ENCODE peak calls at places on chromosomes 2 and 18, in four cellular contexts. F, K, S and J are unnamed samples.

GRCh38 chr18:58276640-58277456 is 232.8 kb downstream of the NEDD4L start:
- DNase-seq in F (no peak), K (no peak), S (no peak), J (no peak)

GRCh38 chr2:14524041-14524802 is 108.3 kb upstream of the LRATD1 start:
- DNase-seq in F (no peak), K (no peak), S (no peak), J (no peak)

GRCh38 chr2:236610991-236611821 is 41.6 kb downstream of the ACKR3 start:
- DNase-seq in F (no peak), K (no peak), S (no peak), J (no peak)

GRCh38 chr2:72847916-72848315 is 22.1 kb upstream of the EXOC6B start:
- DNase-seq in F (no peak), K (no peak), S (no peak), J (no peak)

GRCh38 chr2:66423391-66423790 is 11.5 kb upstream of the MEIS1 start:
- DNase-seq in F (no peak), K (no peak), S (no peak), J (no peak)

GRCh38 chr2:181907005-181907549 is 15.5 kb downstream of the ITPRID2 start:
- DNase-seq in F (no peak), K (peak), S (no peak), J (no peak)

GRCh38 chr18:78364123-78364522 is 615.5 kb upstream of the SALL3 start:
- DNase-seq in F (no peak), K (no peak), S (no peak), J (no peak)

GRCh38 chr2:38900726-38901125 is 11.1 kb downstream of the ARHGEF33 start:
- DNase-seq in F (no peak), K (no peak), S (no peak), J (no peak)

GRCh38 chr2:11175293-11175795 is 20.1 kb downstream of the SLC66A3 start:
- DNase-seq in F (no peak), K (no peak), S (no peak), J (no peak)

GRCh38 chr2:33133436-33133835 is 186.7 kb downstream of the LTBP1 start:
- DNase-seq in F (no peak), K (no peak), S (no peak), J (no peak)

GRCh38 chr2:122643725-122644329 is 888.4 kb downstream of the TSN start:
- DNase-seq in F (no peak), K (no peak), S (no peak), J (no peak)

GRCh38 chr2:85920810-85921545 is 32.2 kb upstream of the ST3GAL5 start:
- DNase-seq in F (no peak), K (no peak), S (no peak), J (no peak)

GRCh38 chr2:47015206-47015605 is 99.6 kb upstream of the MCFD2 start:
- DNase-seq in F (no peak), K (peak), S (no peak), J (no peak)
- TF ChIP-seq FOXK2 in F (no peak), K (no peak), S (no peak), J (no peak)

DNA sequence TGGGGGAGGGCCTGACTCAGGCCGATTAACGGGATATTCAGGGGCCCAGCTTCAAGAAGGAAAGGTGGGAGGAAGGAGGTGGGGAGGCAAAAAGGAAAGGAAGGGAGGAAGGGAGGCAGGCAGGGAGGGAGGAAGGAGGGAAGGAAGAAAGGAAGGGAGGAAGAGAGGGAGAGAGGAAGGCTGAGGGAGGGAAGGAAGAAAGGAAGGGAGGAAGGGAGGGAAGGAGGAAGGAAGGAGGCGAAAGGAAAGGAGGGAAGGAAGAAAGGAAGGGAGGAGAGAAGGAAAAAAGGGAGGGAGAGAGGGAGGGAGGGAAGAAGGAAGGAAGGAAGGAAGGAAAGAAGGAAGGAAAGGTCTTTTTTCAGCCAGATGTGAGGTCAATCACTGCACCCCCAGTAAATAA is 85.3 kb downstream of the C1QL2 start:
- DNase-seq in F (no peak), K (no peak), S (no peak), J (no peak)
- TF ChIP-seq BHLHE40 in F (no peak), K (no peak), S (no peak), J (no peak)

GRCh38 chr18:50644807-50645206 is 84.9 kb downstream of the MAPK4 start:
- DNase-seq in F (peak), K (peak), S (no peak), J (peak)
- TF ChIP-seq FOXK2 in F (no peak), K (no peak), S (no peak), J (no peak)

GRCh38 chr2:42726680-42727079 is 37.3 kb downstream of the OXER1 start:
- DNase-seq in F (no peak), K (no peak), S (no peak), J (no peak)
- TF ChIP-seq BHLHE40 in F (no peak), K (no peak), S (no peak), J (no peak)

GRCh38 chr2:70799706-70800105 is 9.3 kb upstream of the FIGLA start:
- DNase-seq in F (no peak), K (no peak), S (no peak), J (no peak)
- TF ChIP-seq FOXK2 in F (no peak), K (no peak), S (no peak), J (no peak)

DNA sequence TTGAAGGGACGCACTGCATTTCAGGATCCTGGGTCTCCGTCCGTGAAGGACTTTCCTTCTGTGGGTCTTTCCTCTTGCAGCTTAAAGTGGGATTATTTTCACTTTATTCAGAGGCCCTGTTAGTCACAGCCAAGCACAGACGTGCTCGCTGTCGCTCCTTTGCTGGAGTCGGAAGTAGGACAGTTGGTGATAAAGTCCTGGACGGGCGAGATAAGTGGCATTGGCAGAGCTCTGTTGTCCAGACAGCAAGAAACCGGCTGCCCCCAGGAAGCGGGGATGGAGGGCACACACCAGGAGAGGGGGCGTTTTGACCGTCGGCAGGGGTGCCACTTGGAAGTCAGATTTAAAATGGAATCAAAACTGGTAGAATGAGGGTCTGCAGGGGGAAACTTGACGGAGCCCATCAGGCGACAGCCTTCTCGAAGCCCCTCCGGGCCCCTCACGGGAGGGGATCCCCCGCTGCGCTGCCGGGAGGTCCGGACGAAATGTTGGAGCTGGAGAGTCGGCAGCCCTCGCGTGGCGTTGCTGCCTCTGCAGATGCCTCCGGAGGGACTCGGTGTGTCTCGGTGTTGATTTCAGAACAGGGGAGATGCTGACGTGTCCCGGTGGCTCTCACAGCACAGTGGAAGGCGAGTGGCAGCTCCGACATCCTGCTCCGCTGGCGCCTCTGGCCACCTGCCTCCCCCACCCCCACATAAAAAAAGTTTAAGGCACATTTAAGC is 124.2 kb downstream of the NFATC1 start:
- DNase-seq in F (peak), K (no peak), S (no peak), J (no peak)
- TF ChIP-seq BHLHE40 in F (no peak), K (no peak), S (no peak), J (no peak)